ENCODE peak calls at places on chromosomes 1 and 21, in seven cellular contexts. N is kidney epithelial cell, Q is left ventricle myocardium inferior, J is fibroblast of mammary gland, M is sigmoid colon, A is dorsolateral prefrontal cortex, F is heart right ventricle. T is an unnamed sample.

GRCh38 chr1:9201421-9202239 is 32.9 kb upstream of the H6PD start:
- DNase-seq in J (peak), M (peak), A (no peak), F (no peak), Q (no peak), N (no peak), T (peak)

GRCh38 chr1:110138956-110139355 is 11.3 kb upstream of the SLC6A17 start:
- DNase-seq in A (no peak), N (no peak), Q (no peak), M (no peak), F (no peak), J (no peak), T (no peak)

GRCh38 chr1:3427711-3428704 is 26.5 kb upstream of the ARHGEF16 start:
- DNase-seq in N (no peak), A (no peak), M (no peak), F (peak), Q (no peak), J (no peak), T (no peak)

GRCh38 chr1:77506771-77507170 is 175.7 kb downstream of the ZZZ3 start:
- DNase-seq in Q (no peak), N (no peak), J (no peak), F (no peak), A (no peak), M (no peak), T (no peak)

GRCh38 chr21:35628331-35628730 is 432.0 kb downstream of the SETD4 start:
- DNase-seq in F (no peak), M (no peak), J (no peak), Q (no peak), N (no peak), A (no peak), T (no peak)

GRCh38 chr1:61552630-61553029 is 172.3 kb downstream of the TM2D1 start:
- DNase-seq in N (no peak), Q (no peak), J (no peak), F (no peak), A (no peak), M (no peak), T (no peak)

GRCh38 chr1:170296642-170297041 is 150.9 kb downstream of the NTMT2 start:
- DNase-seq in M (no peak), Q (no peak), A (no peak), N (no peak), J (peak), F (no peak), T (no peak)

GRCh38 chr1:9946315-9946714 is 3.0 kb downstream of the NMNAT1 start:
- DNase-seq in Q (no peak), M (no peak), J (no peak), N (no peak), F (no peak), A (no peak), T (no peak)

GRCh38 chr1:99970713-99971255 is 988 bp downstream of the SLC35A3 start:
- DNase-seq in F (no peak), M (no peak), N (no peak), A (no peak), J (no peak), Q (no peak), T (no peak)

GRCh38 chr1:36321119-36321951 is 2.1 kb downstream of the EVA1B start:
- DNase-seq in M (peak), N (no peak), J (peak), F (peak), A (no peak), Q (peak), T (peak)

GRCh38 chr1:206439205-206439604 is 31.1 kb upstream of the IKBKE start:
- DNase-seq in Q (no peak), F (no peak), J (no peak), M (no peak), A (no peak), N (no peak), T (no peak)

GRCh38 chr21:34890724-34891609 is 158.1 kb downstream of the RUNX1 start:
- DNase-seq in Q (peak), A (no peak), N (no peak), M (peak), J (no peak), F (no peak), T (peak)

GRCh38 chr1:118960567-118961136 is 27.5 kb downstream of the TBX15 start:
- DNase-seq in A (no peak), Q (no peak), M (no peak), N (no peak), F (no peak), J (peak), T (peak)

GRCh38 chr1:87252406-87252805 is 76.3 kb upstream of the LMO4 start:
- DNase-seq in M (no peak), Q (no peak), J (peak), A (no peak), N (no peak), F (no peak), T (no peak)

GRCh38 chr1:8810987-8811386 is 6.5 kb downstream of the RERE start:
- DNase-seq in Q (no peak), N (no peak), A (no peak), F (no peak), M (no peak), J (no peak), T (no peak)

GRCh38 chr1:191592111-191592510 is 566.2 kb upstream of the RGS18 start:
- DNase-seq in Q (no peak), N (no peak), F (no peak), A (no peak), M (no peak), J (no peak), T (no peak)

GRCh38 chr21:36684957-36685714 is 13.8 kb upstream of the SIM2 start:
- DNase-seq in F (no peak), N (no peak), M (no peak), A (no peak), Q (no peak), J (no peak), T (no peak)

GRCh38 chr1:106727171-106727570 is 329.3 kb upstream of the PRMT6 start:
- DNase-seq in F (no peak), M (no peak), J (no peak), N (no peak), A (no peak), Q (no peak), T (no peak)

GRCh38 chr1:183885142-183885735 is 80.3 kb downstream of the RGL1 start:
- DNase-seq in Q (no peak), F (no peak), A (no peak), M (no peak), N (no peak), J (peak), T (no peak)

GRCh38 chr1:170010443-170010842 is 64.1 kb downstream of the KIFAP3 start:
- DNase-seq in A (no peak), N (no peak), M (no peak), Q (no peak), J (peak), F (no peak), T (peak)

GRCh38 chr21:15947707-15948106 is 217.9 kb downstream of the USP25 start:
- DNase-seq in J (no peak), M (no peak), N (no peak), A (no peak), F (no peak), Q (no peak), T (no peak)

DNA sequence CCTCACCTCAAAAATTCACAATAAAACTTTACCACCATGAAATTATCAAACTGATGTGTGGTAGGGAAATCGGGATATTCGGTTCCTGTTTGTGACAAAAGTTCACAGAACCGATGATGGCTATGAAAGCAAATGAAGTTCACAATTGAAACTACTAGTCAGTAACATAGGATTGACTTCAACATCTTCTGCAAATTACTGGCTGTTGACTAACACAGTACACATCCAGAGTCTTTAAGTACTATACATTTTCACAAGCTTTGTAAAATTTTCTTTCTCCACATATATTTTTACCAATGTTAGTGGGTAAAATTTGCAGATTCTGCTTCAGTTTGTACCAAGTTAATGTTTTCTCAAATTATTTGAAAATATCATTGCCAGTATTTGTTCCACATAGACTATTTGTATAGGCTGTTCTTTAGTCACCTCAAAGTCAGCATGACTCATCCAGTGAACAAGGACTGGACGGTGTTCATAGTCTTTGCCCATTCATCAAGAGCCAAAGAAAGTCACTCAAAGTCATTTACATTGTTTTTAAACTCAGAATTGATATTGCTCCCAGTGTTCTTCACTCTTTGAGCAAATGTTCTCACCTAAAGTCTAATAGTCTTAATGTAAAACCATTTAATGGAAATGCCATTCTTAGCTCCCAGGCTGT is 213.4 kb downstream of the USP25 start:
- DNase-seq in A (no peak), Q (no peak), N (peak), J (peak), F (no peak), M (no peak), T (peak)
- H3K4me3 ChIP-seq in A (no peak), Q (no peak), N (no peak), J (no peak), F (no peak), M (no peak), T (no peak)

GRCh38 chr1:234748066-234748465 is 138.1 kb upstream of the IRF2BP2 start:
- DNase-seq in M (no peak), F (no peak), N (no peak), J (no peak), Q (no peak), A (no peak), T (no peak)

GRCh38 chr1:234746798-234747196 is 136.8 kb upstream of the IRF2BP2 start:
- DNase-seq in M (no peak), N (no peak), F (no peak), Q (no peak), A (no peak), J (no peak), T (no peak)

GRCh38 chr1:234745844-234746797 is 136.1 kb upstream of the IRF2BP2 start:
- DNase-seq in A (no peak), J (peak), F (no peak), N (peak), Q (no peak), M (no peak), T (peak)

GRCh38 chr1:234748713-234749112 is 138.7 kb upstream of the IRF2BP2 start:
- DNase-seq in J (no peak), Q (no peak), F (no peak), A (no peak), M (no peak), N (no peak), T (no peak)

GRCh38 chr1:234743866-234744581 is 134.0 kb upstream of the IRF2BP2 start:
- DNase-seq in A (no peak), N (no peak), J (no peak), M (no peak), Q (no peak), F (no peak), T (peak)
- TF ChIP-seq CTCF in A (no peak), N (no peak), J (no peak), M (no peak), Q (no peak), F (no peak), T (peak)

GRCh38 chr21:42883921-42884320 is 4.6 kb upstream of the WDR4 start:
- DNase-seq in Q (no peak), A (no peak), N (no peak), F (no peak), M (no peak), J (no peak), T (no peak)

GRCh38 chr21:42878678-42878992 is 704 bp downstream of the WDR4 start:
- DNase-seq in J (no peak), M (no peak), Q (no peak), A (no peak), F (no peak), N (no peak), T (no peak)

GRCh38 chr21:42878993-42879787 is at the start of gene WDR4:
- DNase-seq in J (peak), M (peak), F (peak), Q (peak), A (peak), N (peak), T (peak)

GRCh38 chr21:42880352-42880751 is 1.0 kb upstream of the WDR4 start:
- DNase-seq in Q (no peak), A (no peak), J (no peak), F (no peak), M (no peak), N (no peak), T (no peak)
- H3K4me3 ChIP-seq in Q (peak), A (peak), J (peak), F (peak), M (peak), N (peak), T (peak)

DNA sequence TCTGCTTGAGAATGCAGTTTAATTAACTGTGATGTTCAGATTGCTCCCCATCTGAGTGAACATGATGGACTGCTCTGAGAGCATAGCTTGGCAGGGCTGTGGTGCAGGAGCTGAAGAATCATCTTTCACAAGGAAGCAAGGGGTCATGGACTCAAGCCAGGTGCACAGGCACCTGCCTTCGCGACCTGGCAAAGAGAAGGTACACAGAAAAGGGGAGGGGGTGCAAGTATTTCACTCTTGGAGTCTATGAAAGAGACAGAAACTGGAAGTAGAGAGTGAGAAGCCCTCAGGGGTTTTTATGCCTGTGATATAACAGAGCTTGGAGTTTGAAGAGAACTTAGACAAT is 232.6 kb upstream of the PLXNA2 start:
- DNase-seq in N (no peak), M (no peak), F (no peak), A (no peak), J (no peak), Q (no peak), T (no peak)
- TF ChIP-seq CTCF in N (no peak), M (no peak), F (no peak), A (no peak), J (no peak), Q (no peak), T (no peak)

GRCh38 chr1:204684206-204684536 is 1.4 kb downstream of the LRRN2 start:
- DNase-seq in M (no peak), J (no peak), N (no peak), A (no peak), F (no peak), Q (no peak), T (no peak)
- H3K4me3 ChIP-seq in M (peak), J (no peak), N (peak), A (peak), F (peak), Q (peak), T (no peak)

GRCh38 chr1:201064806-201065205 is 41.3 kb upstream of the KIF21B start:
- DNase-seq in F (no peak), A (no peak), M (no peak), J (no peak), Q (no peak), N (no peak), T (no peak)
- TF ChIP-seq CTCF in F (no peak), A (no peak), M (no peak), J (no peak), Q (no peak), N (no peak), T (no peak)

DNA sequence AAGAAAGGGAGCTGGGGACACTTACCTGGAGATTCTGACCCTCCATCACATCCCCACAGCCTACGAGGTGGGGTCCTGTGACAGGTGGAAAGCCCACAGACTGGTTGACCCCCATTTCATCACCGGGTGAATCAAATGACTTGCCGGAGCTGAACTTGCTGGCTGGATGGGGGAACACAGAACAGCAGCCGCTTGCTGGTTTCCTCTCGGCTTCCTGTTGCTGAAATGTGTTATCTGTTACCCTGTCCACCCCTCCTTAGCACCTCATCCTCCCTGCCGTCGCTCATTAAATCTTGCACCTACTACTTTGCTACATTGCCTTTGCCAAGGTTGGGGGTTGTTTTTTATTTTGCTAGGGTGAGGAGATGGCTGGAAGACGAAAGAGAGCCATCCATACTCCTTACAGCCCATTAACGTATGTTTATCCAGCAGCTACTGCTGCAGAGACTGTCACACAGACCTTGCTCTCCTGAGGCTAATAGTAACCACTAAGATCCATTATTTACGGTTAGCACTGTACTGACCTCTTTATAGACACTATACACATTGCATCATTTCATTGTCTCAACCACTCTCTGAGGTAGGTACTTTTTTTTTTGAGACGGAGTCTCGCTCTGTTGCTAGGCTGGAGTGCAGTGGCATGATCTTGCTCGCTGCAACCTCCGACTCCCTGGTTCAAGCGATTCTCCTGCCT is 7.0 kb downstream of the PAFAH2 start:
- DNase-seq in F (no peak), J (no peak), M (no peak), N (no peak), A (no peak), Q (no peak), T (no peak)
- H3K4me3 ChIP-seq in F (no peak), J (no peak), M (no peak), N (no peak), A (no peak), Q (no peak), T (no peak)

T was measured in astrocyte of the spinal cord.